ENCODE peak calls at places on chromosomes 16 and 17, in six cellular contexts. I, B, J, R, N and O are unnamed samples.

GRCh38 chr17:32317353-32317752 is 24.6 kb downstream of the C17orf75 start:
- DNase-seq in I (no peak), B (no peak), J (no peak), R (no peak), N (no peak), O (no peak)

GRCh38 chr16:78503501-78504110 is 404.2 kb downstream of the WWOX start:
- DNase-seq in I (peak), B (no peak), J (peak), R (no peak), N (no peak), O (peak)

GRCh38 chr16:56551796-56552738 is 12.8 kb upstream of the MT4 start:
- DNase-seq in I (no peak), B (no peak), J (no peak), R (peak), N (no peak), O (peak)

GRCh38 chr17:61713035-61713434 is 122.0 kb upstream of the NACA2 start:
- DNase-seq in I (no peak), B (no peak), J (no peak), R (no peak), N (no peak), O (no peak)

GRCh38 chr16:86764551-86764950 is 186.2 kb downstream of the FOXL1 start:
- DNase-seq in I (no peak), B (no peak), J (no peak), R (no peak), N (no peak), O (no peak)

GRCh38 chr16:84503751-84504395 is 586 bp downstream of the MEAK7 start:
- DNase-seq in I (no peak), B (no peak), J (no peak), R (no peak), N (no peak), O (no peak)

GRCh38 chr17:67200727-67201301 is 44.2 kb downstream of the HELZ start:
- DNase-seq in I (no peak), B (no peak), J (no peak), R (no peak), N (no peak), O (no peak)

GRCh38 chr17:37225458-37225857 is 150.3 kb upstream of the C17orf78 start:
- DNase-seq in I (no peak), B (no peak), J (no peak), R (no peak), N (no peak), O (no peak)

GRCh38 chr17:62725791-62726249 is 82.3 kb downstream of the MARCHF10 start:
- DNase-seq in I (no peak), B (no peak), J (peak), R (no peak), N (no peak), O (no peak)

GRCh38 chr16:11546522-11547485 is 39.9 kb downstream of the LITAF start:
- DNase-seq in I (no peak), B (no peak), J (no peak), R (no peak), N (no peak), O (no peak)

GRCh38 chr16:85398050-85398451 is 215.1 kb upstream of the GSE1 start:
- DNase-seq in I (no peak), B (no peak), J (no peak), R (no peak), N (no peak), O (no peak)

GRCh38 chr17:81364278-81365147 is 30.7 kb upstream of the BAHCC1 start:
- DNase-seq in I (no peak), B (no peak), J (no peak), R (no peak), N (no peak), O (no peak)

GRCh38 chr17:32021618-32021955 is 14.4 kb downstream of the LRRC37B start:
- DNase-seq in I (no peak), B (no peak), J (no peak), R (no peak), N (no peak), O (no peak)

GRCh38 chr16:17529982-17530760 is 59.4 kb upstream of the XYLT1 start:
- DNase-seq in I (peak), B (no peak), J (no peak), R (no peak), N (no peak), O (no peak)

GRCh38 chr16:71781741-71782140 is 26.9 kb downstream of the AP1G1 start:
- DNase-seq in I (no peak), B (no peak), J (peak), R (no peak), N (no peak), O (no peak)

GRCh38 chr16:82181456-82182185 is 11.6 kb upstream of the MPHOSPH6 start:
- DNase-seq in I (no peak), B (peak), J (no peak), R (no peak), N (peak), O (no peak)

GRCh38 chr16:25256821-25257503 is 683 bp downstream of the ZKSCAN2 start:
- DNase-seq in I (no peak), B (no peak), J (peak), R (no peak), N (no peak), O (no peak)

GRCh38 chr16:67860589-67861398 is 12.1 kb upstream of the EDC4 start:
- DNase-seq in I (no peak), B (no peak), J (peak), R (no peak), N (no peak), O (no peak)

GRCh38 chr16:84450176-84450865 is 54.1 kb downstream of the MEAK7 start:
- DNase-seq in I (no peak), B (no peak), J (no peak), R (no peak), N (no peak), O (no peak)

GRCh38 chr17:79810138-79811027 is 13.5 kb upstream of the CBX8 start:
- DNase-seq in I (peak), B (peak), J (peak), R (peak), N (peak), O (peak)

GRCh38 chr17:57516290-57517215 is 228.5 kb downstream of the CCDC182 start:
- DNase-seq in I (no peak), B (no peak), J (no peak), R (no peak), N (no peak), O (no peak)

GRCh38 chr16:89114159-89114981 is 20.7 kb downstream of the ACSF3 start:
- DNase-seq in I (peak), B (no peak), J (peak), R (no peak), N (no peak), O (no peak)

GRCh38 chr17:39001703-39002637 is 34.8 kb upstream of the FBXO47 start:
- DNase-seq in I (no peak), B (no peak), J (peak), R (no peak), N (no peak), O (no peak)

GRCh38 chr16:53258809-53259208 is 175.5 kb upstream of the RBL2 start:
- DNase-seq in I (no peak), B (no peak), J (no peak), R (no peak), N (no peak), O (no peak)

GRCh38 chr17:71402661-71403141 is 718.1 kb upstream of the SOX9 start:
- DNase-seq in I (no peak), B (peak), J (no peak), R (no peak), N (peak), O (no peak)

GRCh38 chr17:31275126-31275525 is 21.9 kb downstream of the OMG start:
- DNase-seq in I (no peak), B (no peak), J (no peak), R (no peak), N (no peak), O (no peak)

GRCh38 chr17:76135810-76136188 is 5.2 kb downstream of the FOXJ1 start:
- DNase-seq in I (no peak), B (no peak), J (no peak), R (no peak), N (no peak), O (no peak)

GRCh38 chr16:87538594-87538993 is 45.8 kb upstream of the ZCCHC14 start:
- DNase-seq in I (no peak), B (no peak), J (peak), R (no peak), N (no peak), O (no peak)

GRCh38 chr17:40382251-40382650 is 17.7 kb upstream of the GJD3 start:
- DNase-seq in I (no peak), B (no peak), J (no peak), R (no peak), N (no peak), O (no peak)

GRCh38 chr17:28982191-28982793 is 23.5 kb downstream of the SEZ6 start:
- DNase-seq in I (peak), B (peak), J (peak), R (no peak), N (no peak), O (no peak)